ENCODE peak calls at places on chromosomes 5 and 9, in seven cellular contexts. M is LHCN-M2, Y is upper lobe of left lung, E is ACHN, G is stomach, F is foreskin fibroblast, A is hypothalamus. X is an unnamed sample.

GRCh38 chr9:98549401-98549800 is 159.3 kb downstream of the GABBR2 start:
- DNase-seq in M (no peak), Y (no peak), E (no peak), G (no peak), F (no peak), A (no peak), X (no peak)

GRCh38 chr5:126542441-126542840 is 52.6 kb downstream of the ALDH7A1 start:
- DNase-seq in M (no peak), Y (no peak), E (no peak), G (no peak), F (no peak), A (no peak), X (no peak)

GRCh38 chr5:149372041-149372805 is 6.9 kb downstream of the IL17B start:
- DNase-seq in M (no peak), Y (no peak), E (no peak), G (no peak), F (no peak), A (no peak), X (no peak)

GRCh38 chr9:92350129-92350739 is 24.5 kb downstream of the CENPP start:
- DNase-seq in M (no peak), Y (no peak), E (no peak), G (no peak), F (peak), A (no peak), X (peak)

GRCh38 chr5:151146003-151146524 is 11.5 kb downstream of the ANXA6 start:
- DNase-seq in M (no peak), Y (no peak), E (no peak), G (no peak), F (no peak), A (no peak), X (no peak)

GRCh38 chr9:34463098-34463900 is 4.7 kb downstream of the DNAI1 start:
- DNase-seq in M (peak), Y (no peak), E (no peak), G (no peak), F (peak), A (no peak), X (peak)

GRCh38 chr9:90002299-90003045 is 397.7 kb downstream of the GADD45G start:
- DNase-seq in M (peak), Y (no peak), E (no peak), G (no peak), F (no peak), A (no peak), X (no peak)

GRCh38 chr5:83036991-83037390 is 40.2 kb downstream of the TMEM167A start:
- DNase-seq in M (no peak), Y (no peak), E (no peak), G (no peak), F (no peak), A (no peak), X (no peak)

GRCh38 chr5:178522361-178522760 is 67.8 kb downstream of the COL23A1 start:
- DNase-seq in M (no peak), Y (no peak), E (no peak), G (no peak), F (no peak), A (no peak), X (no peak)

GRCh38 chr5:139738193-139738592 is 57.4 kb upstream of the PSD2 start:
- DNase-seq in M (no peak), Y (no peak), E (no peak), G (no peak), F (no peak), A (no peak), X (no peak)

GRCh38 chr9:124256517-124257069 is 1.2 kb upstream of the NEK6 start:
- DNase-seq in M (peak), Y (no peak), E (peak), G (no peak), F (peak), A (no peak), X (peak)

GRCh38 chr5:60812426-60812825 is 31.6 kb downstream of the ELOVL7 start:
- DNase-seq in M (no peak), Y (no peak), E (no peak), G (no peak), F (no peak), A (no peak), X (no peak)

GRCh38 chr9:137396227-137396626 is 26.7 kb downstream of the EXD3 start:
- DNase-seq in M (no peak), Y (no peak), E (no peak), G (no peak), F (peak), A (no peak), X (peak)

X was measured in AG09309.